ENCODE peak calls at places on chromosomes 3 and 15, in seven cellular contexts. O is heart left ventricle; Q is cardiac muscle cell; A is HL-60; R is prostate gland; W is psoas muscle; T is CD8-positive, alpha-beta T cell. P is an unnamed sample. For H3K27me3, the result is how much of the 10 kb centered on the place peaks cover.

GRCh38 chr3:157127831-157128767 is 31.8 kb downstream of the CCNL1 start:
- DNase-seq in W (peak), A (no peak), O (no peak), R (no peak), T (peak), Q (peak), P (peak)

GRCh38 chr3:70056081-70056480 is 56.5 kb downstream of the SAMMSON start:
- DNase-seq in Q (no peak), R (no peak), T (no peak), O (no peak), A (no peak), W (no peak), P (no peak)

GRCh38 chr15:83845230-83845629 is 191.3 kb downstream of the ADAMTSL3 start:
- DNase-seq in A (no peak), W (no peak), R (no peak), O (no peak), T (no peak), Q (no peak), P (peak)

GRCh38 chr15:68518046-68518445 is 60.7 kb upstream of the CORO2B start:
- DNase-seq in T (no peak), O (no peak), Q (peak), R (no peak), A (no peak), W (no peak), P (no peak)

GRCh38 chr3:51978143-51978502 is 3.3 kb downstream of the ABHD14A start:
- DNase-seq in O (no peak), R (no peak), W (no peak), Q (no peak), T (no peak), A (no peak), P (no peak)

GRCh38 chr15:68304611-68305337 is 27.2 kb downstream of the FEM1B start:
- DNase-seq in O (peak), Q (peak), T (peak), R (no peak), A (no peak), W (no peak), P (peak)

GRCh38 chr3:174355505-174355904 is 503.6 kb upstream of the NAALADL2 start:
- DNase-seq in O (no peak), Q (no peak), R (no peak), T (no peak), W (no peak), A (peak), P (peak)

GRCh38 chr3:20055020-20055775 is 15.0 kb downstream of the KAT2B start:
- DNase-seq in A (no peak), T (no peak), W (no peak), Q (no peak), O (no peak), R (no peak), P (no peak)

GRCh38 chr15:70383856-70384255 is 286.1 kb upstream of the TLE3 start:
- DNase-seq in W (no peak), T (no peak), Q (no peak), R (no peak), O (no peak), A (no peak), P (no peak)

GRCh38 chr3:99674086-99674789 is 35.8 kb downstream of the COL8A1 start:
- DNase-seq in A (no peak), W (no peak), Q (no peak), R (no peak), O (no peak), T (no peak), P (peak)

GRCh38 chr15:85582719-85583089 is 202.3 kb downstream of the AKAP13 start:
- DNase-seq in R (no peak), A (peak), W (peak), O (peak), T (peak), Q (no peak), P (no peak)

GRCh38 chr3:146682176-146682575 is 77.0 kb upstream of the PLSCR5 start:
- DNase-seq in Q (no peak), T (no peak), R (no peak), O (no peak), A (no peak), W (no peak), P (peak)

DNA sequence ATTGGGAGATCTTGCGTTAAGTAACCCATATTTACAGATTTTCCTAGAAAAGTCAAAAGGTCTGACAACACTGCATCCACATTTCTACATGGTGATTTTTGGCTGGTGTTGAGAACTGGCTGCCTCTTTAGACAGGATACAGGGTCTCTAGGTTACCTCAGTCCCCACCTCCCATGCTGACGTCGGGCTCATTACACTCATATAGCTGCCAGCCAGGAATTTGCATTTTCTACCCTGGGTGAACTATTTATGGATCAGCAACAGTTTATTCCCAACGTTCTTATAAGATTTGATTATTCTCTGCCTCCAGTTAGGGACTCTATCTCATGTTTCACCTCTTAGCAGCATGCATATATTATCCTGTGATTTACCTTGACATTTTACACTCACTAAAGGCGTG is 48.9 kb downstream of the CLDN11 start:
- DNase-seq in Q (no peak), A (no peak), R (no peak), O (no peak), T (no peak), W (no peak), P (no peak)
- H3K4me3 ChIP-seq in Q (no peak), A (no peak), R (no peak), O (no peak), T (no peak), W (no peak), P (no peak)

DNA sequence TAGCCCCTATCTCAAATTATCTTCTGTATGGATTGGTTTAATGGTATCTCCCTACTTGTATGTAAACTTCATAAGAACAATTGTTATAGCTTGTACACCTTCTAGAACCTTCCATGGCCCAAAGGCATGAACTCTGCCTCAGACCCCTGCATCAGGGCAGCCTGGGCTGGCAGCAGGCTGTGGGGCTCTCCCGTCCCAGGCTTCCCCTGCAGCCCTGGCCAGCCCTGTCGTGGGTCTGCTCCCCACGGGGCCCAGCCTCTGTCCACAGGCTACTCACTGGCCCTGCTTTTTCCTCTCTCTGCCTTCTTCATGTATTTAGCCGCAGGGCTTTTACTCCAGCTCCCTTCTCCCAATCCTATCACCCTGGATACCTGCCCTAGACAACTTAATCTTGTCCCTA is 4.4 kb downstream of the SCN5A start:
- DNase-seq in W (no peak), T (no peak), O (peak), R (no peak), Q (no peak), A (no peak), P (no peak)
- H3K27me3 ChIP-seq in W (under half), T (under half), O (under half), R (under half), Q (half or more), A (under half), P (under half)

DNA sequence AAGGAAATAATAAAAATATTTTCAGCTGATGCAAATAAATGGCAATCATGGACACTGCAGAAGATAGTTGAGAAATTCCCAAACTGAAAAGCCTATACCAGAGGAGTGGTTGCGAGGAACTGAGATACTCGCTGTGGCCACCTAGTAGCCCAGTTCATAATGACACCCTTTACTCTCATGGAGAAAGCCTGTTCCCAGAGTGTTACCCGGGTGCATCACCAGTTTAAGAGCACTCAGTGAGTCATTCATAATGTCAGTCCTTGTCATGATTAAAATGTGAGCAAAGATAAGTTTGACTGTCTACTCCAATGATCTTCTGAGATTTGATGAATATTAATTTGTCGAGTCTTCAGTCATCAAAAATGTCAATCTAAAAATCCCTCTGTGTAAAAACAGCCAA is 138.4 kb upstream of the LRRC3B start:
- DNase-seq in T (no peak), Q (peak), O (no peak), W (no peak), R (no peak), A (no peak), P (peak)
- TF ChIP-seq CTCF in T (no peak), Q (no peak), O (peak), W (no peak), R (no peak), A (no peak), P (no peak)

GRCh38 chr3:4835616-4836043 is 143.6 kb upstream of the BHLHE40 start:
- DNase-seq in R (no peak), W (no peak), A (no peak), Q (no peak), T (no peak), O (no peak), P (peak)
- H3K4me3 ChIP-seq in R (no peak), W (no peak), A (no peak), Q (no peak), T (no peak), O (no peak), P (no peak)

GRCh38 chr15:78671626-78672211 is 30.7 kb upstream of the CHRNB4 start:
- DNase-seq in O (no peak), Q (no peak), T (no peak), W (peak), R (no peak), A (no peak), P (no peak)
- H3K27me3 ChIP-seq in O (under half), Q (under half), T (under half), W (under half), R (under half), A (under half), P (under half)